ENCODE peak calls at places on chromosomes 7 and 10, in six cellular contexts. One of them, this sample, is unnamed.

GRCh38 chr10:123858039-123858740 is 33.4 kb downstream of the CPXM2 start:
- DNase-seq in ACHN: no peak
- DNase-seq in head of caudate nucleus: no peak
- DNase-seq in NCI-H1694 treated with DMSO at 0.1 percent for 48 hours: peak
- DNase-seq in fibroblast of gingiva: peak
- DNase-seq in lower lobe of right lung: no peak
- DNase-seq in this sample: no peak

GRCh38 chr10:90197766-90198165 is 496.4 kb downstream of the KIF20B start:
- DNase-seq in lower lobe of right lung: no peak
- DNase-seq in NCI-H1694 treated with DMSO at 0.1 percent for 48 hours: no peak
- DNase-seq in ACHN: no peak
- DNase-seq in fibroblast of gingiva: no peak
- DNase-seq in head of caudate nucleus: no peak
- DNase-seq in this sample: no peak

GRCh38 chr10:49139866-49140195 is 6.0 kb upstream of the FAM170B start:
- DNase-seq in fibroblast of gingiva: peak
- DNase-seq in head of caudate nucleus: no peak
- DNase-seq in lower lobe of right lung: no peak
- DNase-seq in NCI-H1694 treated with DMSO at 0.1 percent for 48 hours: no peak
- DNase-seq in ACHN: peak
- DNase-seq in this sample: no peak

GRCh38 chr10:929965-930364 is 1.5 kb downstream of the LARP4B start:
- DNase-seq in ACHN: no peak
- DNase-seq in head of caudate nucleus: no peak
- DNase-seq in fibroblast of gingiva: no peak
- DNase-seq in lower lobe of right lung: no peak
- DNase-seq in NCI-H1694 treated with DMSO at 0.1 percent for 48 hours: no peak
- DNase-seq in this sample: no peak

GRCh38 chr7:91713669-91714068 is 166.8 kb downstream of the MTERF1 start:
- DNase-seq in ACHN: no peak
- DNase-seq in NCI-H1694 treated with DMSO at 0.1 percent for 48 hours: no peak
- DNase-seq in lower lobe of right lung: no peak
- DNase-seq in fibroblast of gingiva: no peak
- DNase-seq in head of caudate nucleus: no peak
- DNase-seq in this sample: no peak

GRCh38 chr7:152402384-152403250 is 33.2 kb downstream of the KMT2C start:
- DNase-seq in fibroblast of gingiva: no peak
- DNase-seq in ACHN: peak
- DNase-seq in NCI-H1694 treated with DMSO at 0.1 percent for 48 hours: no peak
- DNase-seq in lower lobe of right lung: no peak
- DNase-seq in head of caudate nucleus: no peak
- DNase-seq in this sample: no peak

GRCh38 chr10:86899670-86900276 is 57.6 kb downstream of the MMRN2 start:
- DNase-seq in head of caudate nucleus: peak
- DNase-seq in NCI-H1694 treated with DMSO at 0.1 percent for 48 hours: peak
- DNase-seq in fibroblast of gingiva: peak
- DNase-seq in ACHN: peak
- DNase-seq in lower lobe of right lung: no peak
- DNase-seq in this sample: no peak

GRCh38 chr7:115117748-115118147 is 195.9 kb downstream of the MDFIC start:
- DNase-seq in fibroblast of gingiva: no peak
- DNase-seq in NCI-H1694 treated with DMSO at 0.1 percent for 48 hours: no peak
- DNase-seq in ACHN: peak
- DNase-seq in lower lobe of right lung: no peak
- DNase-seq in head of caudate nucleus: no peak
- DNase-seq in this sample: no peak

GRCh38 chr7:44222074-44222473 is 21.3 kb downstream of the YKT6 start:
- DNase-seq in ACHN: no peak
- DNase-seq in NCI-H1694 treated with DMSO at 0.1 percent for 48 hours: no peak
- DNase-seq in head of caudate nucleus: no peak
- DNase-seq in lower lobe of right lung: peak
- DNase-seq in fibroblast of gingiva: no peak
- DNase-seq in this sample: no peak

GRCh38 chr10:100620087-100620835 is 84.5 kb downstream of the HIF1AN start:
- DNase-seq in NCI-H1694 treated with DMSO at 0.1 percent for 48 hours: no peak
- DNase-seq in head of caudate nucleus: no peak
- DNase-seq in lower lobe of right lung: no peak
- DNase-seq in ACHN: no peak
- DNase-seq in fibroblast of gingiva: no peak
- DNase-seq in this sample: no peak

GRCh38 chr10:109956454-109957091 is 33.3 kb upstream of the XPNPEP1 start:
- DNase-seq in lower lobe of right lung: no peak
- DNase-seq in fibroblast of gingiva: no peak
- DNase-seq in NCI-H1694 treated with DMSO at 0.1 percent for 48 hours: no peak
- DNase-seq in ACHN: peak
- DNase-seq in head of caudate nucleus: no peak
- DNase-seq in this sample: peak

GRCh38 chr10:27297848-27298524 is 57.4 kb upstream of the ACBD5 start:
- DNase-seq in NCI-H1694 treated with DMSO at 0.1 percent for 48 hours: no peak
- DNase-seq in ACHN: no peak
- DNase-seq in lower lobe of right lung: no peak
- DNase-seq in head of caudate nucleus: no peak
- DNase-seq in fibroblast of gingiva: no peak
- DNase-seq in this sample: no peak

GRCh38 chr7:152600266-152600665 is 75.7 kb downstream of the XRCC2 start:
- DNase-seq in lower lobe of right lung: no peak
- DNase-seq in fibroblast of gingiva: no peak
- DNase-seq in ACHN: no peak
- DNase-seq in head of caudate nucleus: no peak
- DNase-seq in NCI-H1694 treated with DMSO at 0.1 percent for 48 hours: no peak
- DNase-seq in this sample: no peak

GRCh38 chr7:74040101-74040790 is 12.3 kb downstream of the ELN start:
- DNase-seq in lower lobe of right lung: no peak
- DNase-seq in head of caudate nucleus: no peak
- DNase-seq in ACHN: no peak
- DNase-seq in NCI-H1694 treated with DMSO at 0.1 percent for 48 hours: no peak
- DNase-seq in fibroblast of gingiva: peak
- DNase-seq in this sample: peak

GRCh38 chr10:119253433-119254174 is 46.2 kb downstream of the GRK5 start:
- DNase-seq in head of caudate nucleus: no peak
- DNase-seq in NCI-H1694 treated with DMSO at 0.1 percent for 48 hours: no peak
- DNase-seq in ACHN: peak
- DNase-seq in fibroblast of gingiva: peak
- DNase-seq in lower lobe of right lung: no peak
- DNase-seq in this sample: peak

GRCh38 chr10:86957471-86958108 is at the start of gene MMRN2:
- DNase-seq in NCI-H1694 treated with DMSO at 0.1 percent for 48 hours: no peak
- DNase-seq in ACHN: no peak
- DNase-seq in lower lobe of right lung: no peak
- DNase-seq in fibroblast of gingiva: no peak
- DNase-seq in head of caudate nucleus: no peak
- DNase-seq in this sample: no peak

GRCh38 chr7:1026721-1027151 is 17.6 kb upstream of the GPR146 start:
- DNase-seq in fibroblast of gingiva: no peak
- DNase-seq in lower lobe of right lung: no peak
- DNase-seq in head of caudate nucleus: peak
- DNase-seq in NCI-H1694 treated with DMSO at 0.1 percent for 48 hours: no peak
- DNase-seq in ACHN: no peak
- DNase-seq in this sample: no peak

GRCh38 chr10:9634466-9634865 is 1383.2 kb upstream of the CELF2 start:
- DNase-seq in head of caudate nucleus: no peak
- DNase-seq in NCI-H1694 treated with DMSO at 0.1 percent for 48 hours: no peak
- DNase-seq in ACHN: no peak
- DNase-seq in fibroblast of gingiva: peak
- DNase-seq in lower lobe of right lung: no peak
- DNase-seq in this sample: no peak

GRCh38 chr7:142854505-142855400 is at the start of gene EPHB6:
- DNase-seq in NCI-H1694 treated with DMSO at 0.1 percent for 48 hours: no peak
- DNase-seq in fibroblast of gingiva: peak
- DNase-seq in head of caudate nucleus: peak
- DNase-seq in lower lobe of right lung: peak
- DNase-seq in ACHN: peak
- DNase-seq in this sample: peak

GRCh38 chr7:98163704-98164478 is 47.3 kb upstream of the BHLHA15 start:
- DNase-seq in head of caudate nucleus: peak
- DNase-seq in fibroblast of gingiva: no peak
- DNase-seq in ACHN: peak
- DNase-seq in NCI-H1694 treated with DMSO at 0.1 percent for 48 hours: no peak
- DNase-seq in lower lobe of right lung: no peak
- DNase-seq in this sample: no peak

GRCh38 chr10:78964952-78965633 is 103.7 kb upstream of the ZMIZ1 start:
- DNase-seq in fibroblast of gingiva: no peak
- DNase-seq in ACHN: peak
- DNase-seq in NCI-H1694 treated with DMSO at 0.1 percent for 48 hours: no peak
- DNase-seq in lower lobe of right lung: no peak
- DNase-seq in head of caudate nucleus: peak
- DNase-seq in this sample: no peak

GRCh38 chr10:61973923-61974322 is 72.4 kb downstream of the ARID5B start:
- DNase-seq in NCI-H1694 treated with DMSO at 0.1 percent for 48 hours: no peak
- DNase-seq in head of caudate nucleus: no peak
- DNase-seq in ACHN: no peak
- DNase-seq in fibroblast of gingiva: no peak
- DNase-seq in lower lobe of right lung: no peak
- DNase-seq in this sample: no peak

GRCh38 chr10:14184841-14185500 is 145.8 kb downstream of the FRMD4A start:
- DNase-seq in ACHN: no peak
- DNase-seq in head of caudate nucleus: no peak
- DNase-seq in fibroblast of gingiva: no peak
- DNase-seq in lower lobe of right lung: no peak
- DNase-seq in NCI-H1694 treated with DMSO at 0.1 percent for 48 hours: no peak
- DNase-seq in this sample: no peak

This sample was measured in mucosa of descending colon.